ENCODE peak calls at places on chromosomes 5 and 9, in nine cellular contexts. One of them, this sample, is unnamed.

GRCh38 chr9:137221477-137222111 is 446 bp downstream of the RNF208 start:
- DNase-seq in HFF-Myc: no peak
- DNase-seq in mammary epithelial cell: no peak
- DNase-seq in kidney: no peak
- DNase-seq in adrenal gland: no peak
- DNase-seq in OCI-LY7: no peak
- DNase-seq in activated CD8-positive, alpha-beta T cell treated with anti-CD3 and anti-CD28 coated beads for 36 hours: peak; percentile 33
- DNase-seq in astrocyte of the spinal cord: no peak
- DNase-seq in neural crest cell: no peak
- DNase-seq in this sample: no peak

GRCh38 chr5:77343165-77343564 is 132.7 kb downstream of the PDE8B start:
- DNase-seq in HFF-Myc: no peak
- DNase-seq in mammary epithelial cell: no peak
- DNase-seq in kidney: no peak
- DNase-seq in adrenal gland: no peak
- DNase-seq in OCI-LY7: no peak
- DNase-seq in activated CD8-positive, alpha-beta T cell treated with anti-CD3 and anti-CD28 coated beads for 36 hours: no peak
- DNase-seq in astrocyte of the spinal cord: no peak
- DNase-seq in neural crest cell: no peak
- DNase-seq in this sample: no peak

GRCh38 chr5:154284433-154284832 is 93.9 kb downstream of the GALNT10 start:
- DNase-seq in HFF-Myc: no peak
- DNase-seq in mammary epithelial cell: no peak
- DNase-seq in kidney: no peak
- DNase-seq in adrenal gland: no peak
- DNase-seq in OCI-LY7: no peak
- DNase-seq in activated CD8-positive, alpha-beta T cell treated with anti-CD3 and anti-CD28 coated beads for 36 hours: no peak
- DNase-seq in astrocyte of the spinal cord: no peak
- DNase-seq in neural crest cell: no peak
- DNase-seq in this sample: no peak

GRCh38 chr5:81207009-81207408 is 26.1 kb upstream of the CKMT2 start:
- DNase-seq in HFF-Myc: no peak
- DNase-seq in mammary epithelial cell: no peak
- DNase-seq in kidney: no peak
- DNase-seq in adrenal gland: no peak
- DNase-seq in OCI-LY7: peak; percentile 13
- DNase-seq in activated CD8-positive, alpha-beta T cell treated with anti-CD3 and anti-CD28 coated beads for 36 hours: peak; percentile 20
- DNase-seq in astrocyte of the spinal cord: peak; percentile 10
- DNase-seq in neural crest cell: no peak
- DNase-seq in this sample: no peak

GRCh38 chr9:86452194-86452828 is 98.1 kb upstream of the TUT7 start:
- DNase-seq in HFF-Myc: no peak
- DNase-seq in mammary epithelial cell: no peak
- DNase-seq in kidney: no peak
- DNase-seq in adrenal gland: no peak
- DNase-seq in OCI-LY7: no peak
- DNase-seq in activated CD8-positive, alpha-beta T cell treated with anti-CD3 and anti-CD28 coated beads for 36 hours: no peak
- DNase-seq in astrocyte of the spinal cord: no peak
- DNase-seq in neural crest cell: no peak
- DNase-seq in this sample: no peak

GRCh38 chr5:43396762-43397304 is 15.4 kb downstream of the CCL28 start:
- DNase-seq in HFF-Myc: no peak
- DNase-seq in mammary epithelial cell: peak; percentile 60
- DNase-seq in kidney: peak; percentile 89
- DNase-seq in adrenal gland: no peak
- DNase-seq in OCI-LY7: no peak
- DNase-seq in activated CD8-positive, alpha-beta T cell treated with anti-CD3 and anti-CD28 coated beads for 36 hours: peak; percentile 80
- DNase-seq in astrocyte of the spinal cord: peak; percentile 21
- DNase-seq in neural crest cell: no peak
- DNase-seq in this sample: no peak

GRCh38 chr9:22210936-22211335 is 201.8 kb upstream of the CDKN2B start:
- DNase-seq in HFF-Myc: no peak
- DNase-seq in mammary epithelial cell: no peak
- DNase-seq in kidney: no peak
- DNase-seq in adrenal gland: no peak
- DNase-seq in OCI-LY7: no peak
- DNase-seq in activated CD8-positive, alpha-beta T cell treated with anti-CD3 and anti-CD28 coated beads for 36 hours: no peak
- DNase-seq in astrocyte of the spinal cord: peak; percentile 52
- DNase-seq in neural crest cell: no peak
- DNase-seq in this sample: no peak

GRCh38 chr5:60366489-60366888 is 333.5 kb downstream of the DEPDC1B start:
- DNase-seq in HFF-Myc: no peak
- DNase-seq in mammary epithelial cell: no peak
- DNase-seq in kidney: no peak
- DNase-seq in adrenal gland: no peak
- DNase-seq in OCI-LY7: no peak
- DNase-seq in activated CD8-positive, alpha-beta T cell treated with anti-CD3 and anti-CD28 coated beads for 36 hours: no peak
- DNase-seq in astrocyte of the spinal cord: peak; percentile 19
- DNase-seq in neural crest cell: no peak
- DNase-seq in this sample: no peak

GRCh38 chr5:1068895-1069719 is 42.8 kb downstream of the SLC12A7 start:
- DNase-seq in HFF-Myc: no peak
- DNase-seq in mammary epithelial cell: no peak
- DNase-seq in kidney: no peak
- DNase-seq in adrenal gland: no peak
- DNase-seq in OCI-LY7: no peak
- DNase-seq in activated CD8-positive, alpha-beta T cell treated with anti-CD3 and anti-CD28 coated beads for 36 hours: no peak
- DNase-seq in astrocyte of the spinal cord: no peak
- DNase-seq in neural crest cell: no peak
- DNase-seq in this sample: no peak

GRCh38 chr5:56745864-56746263 is 69.5 kb upstream of the MAP3K1 start:
- DNase-seq in HFF-Myc: no peak
- DNase-seq in mammary epithelial cell: no peak
- DNase-seq in kidney: no peak
- DNase-seq in adrenal gland: no peak
- DNase-seq in OCI-LY7: peak; percentile 53
- DNase-seq in activated CD8-positive, alpha-beta T cell treated with anti-CD3 and anti-CD28 coated beads for 36 hours: no peak
- DNase-seq in astrocyte of the spinal cord: no peak
- DNase-seq in neural crest cell: no peak
- DNase-seq in this sample: no peak

GRCh38 chr9:120873512-120873911 is 3.5 kb downstream of the PHF19 start:
- DNase-seq in HFF-Myc: no peak
- DNase-seq in mammary epithelial cell: peak; percentile 64
- DNase-seq in kidney: peak; percentile 83
- DNase-seq in adrenal gland: no peak
- DNase-seq in OCI-LY7: no peak
- DNase-seq in activated CD8-positive, alpha-beta T cell treated with anti-CD3 and anti-CD28 coated beads for 36 hours: no peak
- DNase-seq in astrocyte of the spinal cord: no peak
- DNase-seq in neural crest cell: no peak
- DNase-seq in this sample: no peak

GRCh38 chr9:129385615-129385934 is 207.5 kb upstream of the IER5L start:
- DNase-seq in HFF-Myc: no peak
- DNase-seq in mammary epithelial cell: no peak
- DNase-seq in kidney: peak; percentile 48
- DNase-seq in adrenal gland: no peak
- DNase-seq in OCI-LY7: no peak
- DNase-seq in activated CD8-positive, alpha-beta T cell treated with anti-CD3 and anti-CD28 coated beads for 36 hours: no peak
- DNase-seq in astrocyte of the spinal cord: no peak
- DNase-seq in neural crest cell: no peak
- DNase-seq in this sample: no peak

GRCh38 chr9:89278997-89279739 is 31.8 kb upstream of the CKS2 start:
- DNase-seq in HFF-Myc: peak; percentile 38
- DNase-seq in mammary epithelial cell: peak; percentile 49
- DNase-seq in kidney: no peak
- DNase-seq in adrenal gland: no peak
- DNase-seq in OCI-LY7: peak; percentile 65
- DNase-seq in activated CD8-positive, alpha-beta T cell treated with anti-CD3 and anti-CD28 coated beads for 36 hours: peak; percentile 34
- DNase-seq in astrocyte of the spinal cord: peak; percentile 74
- DNase-seq in neural crest cell: peak; percentile 31
- DNase-seq in this sample: no peak

DNA sequence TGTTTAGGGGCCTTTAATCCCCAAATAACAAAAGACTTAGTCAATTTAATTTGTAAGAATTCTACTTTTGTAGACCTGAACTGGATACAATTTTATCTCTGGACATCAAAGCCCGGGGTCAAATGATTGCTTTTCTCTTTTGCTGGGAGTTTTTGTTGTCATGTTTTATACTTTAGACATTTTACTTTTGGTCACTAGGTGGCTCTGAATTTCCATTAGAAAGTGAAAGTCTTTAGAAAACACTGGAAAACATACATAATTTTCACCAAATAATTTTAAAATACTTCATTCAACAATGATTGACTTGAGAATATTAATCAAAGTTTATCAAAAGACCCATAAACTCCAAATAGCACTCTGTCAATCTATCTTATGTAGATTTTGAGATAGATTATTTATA is 2.8 kb upstream of the PCA3 start:
- DNase-seq in HFF-Myc: no peak
- DNase-seq in mammary epithelial cell: no peak
- DNase-seq in kidney: no peak
- DNase-seq in adrenal gland: no peak
- DNase-seq in OCI-LY7: peak; percentile 5
- DNase-seq in activated CD8-positive, alpha-beta T cell treated with anti-CD3 and anti-CD28 coated beads for 36 hours: no peak
- DNase-seq in astrocyte of the spinal cord: peak; percentile 26
- DNase-seq in neural crest cell: no peak
- DNase-seq in this sample: no peak
- TF ChIP-seq CTCF in HFF-Myc: peak; percentile 15
- TF ChIP-seq CTCF in mammary epithelial cell: peak; percentile 17
- TF ChIP-seq CTCF in kidney: peak; percentile 31
- TF ChIP-seq CTCF in adrenal gland: no peak
- TF ChIP-seq CTCF in OCI-LY7: peak; percentile 76
- TF ChIP-seq CTCF in activated CD8-positive, alpha-beta T cell treated with anti-CD3 and anti-CD28 coated beads for 36 hours: no peak
- TF ChIP-seq CTCF in astrocyte of the spinal cord: peak; percentile 28
- TF ChIP-seq CTCF in neural crest cell: peak; percentile 61
- TF ChIP-seq CTCF in this sample: peak; percentile 64

GRCh38 chr9:106980551-106981101 is 117.7 kb downstream of the ZNF462 start:
- DNase-seq in HFF-Myc: no peak
- DNase-seq in mammary epithelial cell: no peak
- DNase-seq in kidney: no peak
- DNase-seq in adrenal gland: no peak
- DNase-seq in OCI-LY7: peak; percentile 22
- DNase-seq in activated CD8-positive, alpha-beta T cell treated with anti-CD3 and anti-CD28 coated beads for 36 hours: no peak
- DNase-seq in astrocyte of the spinal cord: peak; percentile 24
- DNase-seq in neural crest cell: no peak
- DNase-seq in this sample: no peak

GRCh38 chr9:106981396-106982287 is 118.7 kb downstream of the ZNF462 start:
- DNase-seq in HFF-Myc: no peak
- DNase-seq in mammary epithelial cell: no peak
- DNase-seq in kidney: no peak
- DNase-seq in adrenal gland: no peak
- DNase-seq in OCI-LY7: peak; percentile 5
- DNase-seq in activated CD8-positive, alpha-beta T cell treated with anti-CD3 and anti-CD28 coated beads for 36 hours: no peak
- DNase-seq in astrocyte of the spinal cord: no peak
- DNase-seq in neural crest cell: no peak
- DNase-seq in this sample: no peak

GRCh38 chr9:106974341-106974740 is 111.4 kb downstream of the ZNF462 start:
- DNase-seq in HFF-Myc: no peak
- DNase-seq in mammary epithelial cell: no peak
- DNase-seq in kidney: no peak
- DNase-seq in adrenal gland: no peak
- DNase-seq in OCI-LY7: no peak
- DNase-seq in activated CD8-positive, alpha-beta T cell treated with anti-CD3 and anti-CD28 coated beads for 36 hours: no peak
- DNase-seq in astrocyte of the spinal cord: no peak
- DNase-seq in neural crest cell: no peak
- DNase-seq in this sample: no peak

GRCh38 chr9:106970976-106971457 is 108.1 kb downstream of the ZNF462 start:
- DNase-seq in HFF-Myc: no peak
- DNase-seq in mammary epithelial cell: no peak
- DNase-seq in kidney: no peak
- DNase-seq in adrenal gland: no peak
- DNase-seq in OCI-LY7: no peak
- DNase-seq in activated CD8-positive, alpha-beta T cell treated with anti-CD3 and anti-CD28 coated beads for 36 hours: no peak
- DNase-seq in astrocyte of the spinal cord: no peak
- DNase-seq in neural crest cell: no peak
- DNase-seq in this sample: no peak

GRCh38 chr9:106976772-106977171 is 113.8 kb downstream of the ZNF462 start:
- DNase-seq in HFF-Myc: no peak
- DNase-seq in mammary epithelial cell: no peak
- DNase-seq in kidney: no peak
- DNase-seq in adrenal gland: no peak
- DNase-seq in OCI-LY7: peak; percentile 35
- DNase-seq in activated CD8-positive, alpha-beta T cell treated with anti-CD3 and anti-CD28 coated beads for 36 hours: no peak
- DNase-seq in astrocyte of the spinal cord: no peak
- DNase-seq in neural crest cell: no peak
- DNase-seq in this sample: no peak
- TF ChIP-seq CTCF in HFF-Myc: no peak
- TF ChIP-seq CTCF in mammary epithelial cell: no peak
- TF ChIP-seq CTCF in kidney: no peak
- TF ChIP-seq CTCF in adrenal gland: no peak
- TF ChIP-seq CTCF in OCI-LY7: peak; percentile 64
- TF ChIP-seq CTCF in activated CD8-positive, alpha-beta T cell treated with anti-CD3 and anti-CD28 coated beads for 36 hours: no peak
- TF ChIP-seq CTCF in astrocyte of the spinal cord: no peak
- TF ChIP-seq CTCF in neural crest cell: no peak
- TF ChIP-seq CTCF in this sample: no peak

DNA sequence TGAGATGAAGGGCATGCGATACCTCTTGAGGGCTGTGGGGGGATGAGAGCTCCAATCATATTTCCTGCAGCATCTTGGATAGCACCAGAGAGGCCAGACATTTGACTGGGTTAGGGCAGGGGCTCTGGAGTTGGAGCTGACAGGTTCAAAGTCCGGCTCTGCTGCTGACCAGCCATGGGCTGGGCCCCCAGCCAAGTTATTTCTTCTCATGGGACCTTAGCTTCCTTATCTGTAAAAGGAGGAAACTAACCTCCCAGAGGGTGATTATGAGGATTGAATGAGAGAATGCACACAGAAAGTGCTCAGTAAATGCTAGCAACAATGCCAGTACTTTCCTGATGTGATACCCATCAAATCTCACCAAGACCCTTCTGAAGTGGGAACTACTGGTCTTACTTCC is 65.2 kb upstream of the SLC25A51 start:
- DNase-seq in HFF-Myc: no peak
- DNase-seq in mammary epithelial cell: no peak
- DNase-seq in kidney: peak; percentile 61
- DNase-seq in adrenal gland: peak; percentile 71
- DNase-seq in OCI-LY7: no peak
- DNase-seq in activated CD8-positive, alpha-beta T cell treated with anti-CD3 and anti-CD28 coated beads for 36 hours: no peak
- DNase-seq in astrocyte of the spinal cord: peak; percentile 55
- DNase-seq in neural crest cell: no peak
- DNase-seq in this sample: no peak
- TF ChIP-seq CTCF in HFF-Myc: no peak
- TF ChIP-seq CTCF in mammary epithelial cell: no peak
- TF ChIP-seq CTCF in kidney: no peak
- TF ChIP-seq CTCF in adrenal gland: no peak
- TF ChIP-seq CTCF in OCI-LY7: no peak
- TF ChIP-seq CTCF in activated CD8-positive, alpha-beta T cell treated with anti-CD3 and anti-CD28 coated beads for 36 hours: no peak
- TF ChIP-seq CTCF in astrocyte of the spinal cord: no peak
- TF ChIP-seq CTCF in neural crest cell: no peak
- TF ChIP-seq CTCF in this sample: no peak

DNA sequence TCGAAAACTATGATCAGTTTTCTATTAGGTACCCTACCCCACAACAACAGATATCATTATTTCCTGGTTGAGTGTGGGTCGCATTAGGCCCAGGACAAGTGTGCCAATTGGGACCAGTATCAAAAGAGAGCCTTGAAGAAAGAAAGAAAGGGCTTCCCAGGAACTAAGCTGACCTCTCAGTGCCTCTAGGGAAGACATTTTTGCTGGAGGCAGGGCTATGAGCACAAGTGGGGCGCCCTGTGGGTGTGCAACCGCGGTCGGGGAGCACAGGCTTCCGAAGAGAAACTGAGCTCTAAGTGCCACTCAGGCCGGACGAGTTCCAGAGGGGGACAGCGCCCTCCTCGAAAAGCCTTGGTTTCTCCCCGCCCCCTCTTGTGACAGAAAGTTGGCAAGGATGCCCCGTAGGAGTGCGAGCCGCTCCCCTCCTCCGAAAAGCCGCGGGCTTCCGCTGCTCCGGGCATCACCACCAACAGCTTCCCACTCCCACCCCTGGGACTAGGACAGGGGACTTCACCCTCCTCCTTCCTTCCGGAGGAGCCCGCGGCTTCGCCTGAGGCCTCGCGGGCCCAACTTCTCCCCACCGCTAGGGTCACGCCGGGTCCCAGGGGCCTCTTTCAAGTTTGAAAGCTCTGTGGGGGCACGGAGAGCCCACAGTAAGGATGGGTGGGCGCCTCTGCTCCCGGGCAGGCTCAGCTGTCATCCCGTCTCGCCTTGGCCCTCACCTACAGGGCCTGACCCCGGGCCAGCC is 2.0 kb downstream of the NR2F1-AS1 start:
- DNase-seq in HFF-Myc: no peak
- DNase-seq in mammary epithelial cell: no peak
- DNase-seq in kidney: peak; percentile 94
- DNase-seq in adrenal gland: peak; percentile 84
- DNase-seq in OCI-LY7: no peak
- DNase-seq in activated CD8-positive, alpha-beta T cell treated with anti-CD3 and anti-CD28 coated beads for 36 hours: no peak
- DNase-seq in astrocyte of the spinal cord: peak; percentile 84
- DNase-seq in neural crest cell: peak; percentile 76
- DNase-seq in this sample: no peak
- TF ChIP-seq CTCF in HFF-Myc: peak; percentile 4
- TF ChIP-seq CTCF in mammary epithelial cell: no peak
- TF ChIP-seq CTCF in kidney: no peak
- TF ChIP-seq CTCF in adrenal gland: no peak
- TF ChIP-seq CTCF in OCI-LY7: no peak
- TF ChIP-seq CTCF in activated CD8-positive, alpha-beta T cell treated with anti-CD3 and anti-CD28 coated beads for 36 hours: no peak
- TF ChIP-seq CTCF in astrocyte of the spinal cord: peak; percentile 8
- TF ChIP-seq CTCF in neural crest cell: no peak
- TF ChIP-seq CTCF in this sample: no peak

This sample was measured in type B pancreatic cell.